ENCODE peak calls at places on chromosomes 12 and 14, in nine cellular contexts. B, P, M, I, R, O, Z, H and Y are unnamed samples. For H3K4me1, the result is how much of the 10 kb centered on the place peaks cover.

GRCh38 chr12:115023279-115023678 is 339.3 kb upstream of the TBX3 start:
- DNase-seq in Z (no peak), P (no peak), H (no peak), R (no peak), B (no peak), I (peak), O (no peak), M (no peak), Y (no peak)

GRCh38 chr12:27810756-27811155 is 30.7 kb upstream of the MANSC4 start:
- DNase-seq in H (no peak), R (no peak), Z (no peak), M (no peak), P (no peak), B (no peak), O (no peak), I (no peak), Y (no peak)

GRCh38 chr12:19444097-19444496 is 4.8 kb downstream of the AEBP2 start:
- DNase-seq in M (no peak), P (no peak), H (no peak), I (no peak), R (no peak), B (no peak), O (no peak), Z (no peak), Y (no peak)

GRCh38 chr14:68794856-68795601 is 2.2 kb upstream of the ZFP36L1 start:
- DNase-seq in P (no peak), O (peak), M (no peak), Z (no peak), B (peak), H (no peak), R (peak), I (peak), Y (peak)

GRCh38 chr14:101992708-101993107 is 28.3 kb downstream of the DYNC1H1 start:
- DNase-seq in I (no peak), Z (no peak), O (no peak), P (no peak), B (no peak), H (no peak), R (no peak), M (no peak), Y (peak)

GRCh38 chr12:92253301-92253700 is 107.7 kb upstream of the BTG1 start:
- DNase-seq in B (no peak), H (no peak), O (no peak), I (no peak), P (no peak), Z (no peak), M (no peak), R (no peak), Y (no peak)

GRCh38 chr12:47785036-47785886 is 12.2 kb downstream of the SLC48A1 start:
- DNase-seq in P (no peak), R (no peak), I (no peak), Z (no peak), H (no peak), B (peak), O (no peak), M (no peak), Y (no peak)

GRCh38 chr14:24984846-24985589 is 64.9 kb downstream of the STXBP6 start:
- DNase-seq in I (peak), P (no peak), M (no peak), H (no peak), O (no peak), Z (no peak), R (no peak), B (no peak), Y (no peak)

GRCh38 chr12:25957898-25958253 is 606 bp upstream of the RASSF8 start:
- DNase-seq in I (no peak), M (no peak), O (no peak), Z (no peak), R (peak), P (no peak), B (no peak), H (peak), Y (no peak)

GRCh38 chr12:59940676-59941342 is 345.0 kb downstream of the SLC16A7 start:
- DNase-seq in Z (no peak), I (no peak), P (no peak), M (no peak), H (no peak), B (no peak), O (no peak), R (no peak), Y (no peak)

GRCh38 chr12:34275129-34275528 is 252.8 kb downstream of the ALG10 start:
- DNase-seq in B (no peak), H (no peak), P (no peak), M (no peak), O (no peak), Z (no peak), I (no peak), R (no peak), Y (no peak)

GRCh38 chr12:58277231-58277630 is 335.9 kb downstream of the ATP23 start:
- DNase-seq in H (no peak), R (no peak), Z (no peak), M (no peak), O (no peak), B (no peak), I (no peak), P (no peak), Y (no peak)

GRCh38 chr14:23408307-23408630 is 196 bp upstream of the MYH6 start:
- DNase-seq in O (no peak), B (no peak), R (no peak), Z (no peak), I (no peak), P (no peak), M (peak), H (no peak), Y (no peak)

GRCh38 chr12:132597333-132598283 is 12.8 kb downstream of the LRCOL1 start:
- DNase-seq in P (peak), B (peak), R (no peak), I (no peak), O (no peak), Z (peak), H (no peak), M (peak), Y (peak)

GRCh38 chr12:76029982-76030377 is 1.6 kb downstream of the PHLDA1 start:
- DNase-seq in B (no peak), M (peak), P (no peak), H (no peak), I (no peak), R (no peak), O (no peak), Z (no peak), Y (no peak)

GRCh38 chr14:54737132-54737711 is 165.4 kb downstream of the GCH1 start:
- DNase-seq in H (no peak), I (no peak), M (no peak), R (no peak), B (no peak), P (no peak), O (no peak), Z (no peak), Y (no peak)

GRCh38 chr12:89863968-89864367 is 155.3 kb upstream of the ATP2B1 start:
- DNase-seq in O (no peak), R (no peak), I (no peak), M (no peak), B (no peak), H (no peak), Z (no peak), P (no peak), Y (peak)

GRCh38 chr12:109840349-109841073 is 7.3 kb upstream of the TRPV4 start:
- DNase-seq in I (no peak), H (peak), P (no peak), M (no peak), O (no peak), B (no peak), Z (peak), R (no peak), Y (no peak)

GRCh38 chr12:41289461-41289860 is 101.3 kb downstream of the PDZRN4 start:
- DNase-seq in B (no peak), M (no peak), H (no peak), O (no peak), P (no peak), Z (no peak), R (no peak), I (no peak), Y (no peak)

GRCh38 chr12:121190523-121191031 is 19.4 kb upstream of the P2RX4 start:
- DNase-seq in B (no peak), Z (no peak), R (no peak), H (no peak), I (no peak), P (no peak), M (no peak), O (no peak), Y (no peak)

GRCh38 chr12:53956914-53957536 is 2.3 kb downstream of the HOXC12 start:
- DNase-seq in I (no peak), O (no peak), M (no peak), H (no peak), B (no peak), Z (no peak), R (no peak), P (no peak), Y (no peak)

DNA sequence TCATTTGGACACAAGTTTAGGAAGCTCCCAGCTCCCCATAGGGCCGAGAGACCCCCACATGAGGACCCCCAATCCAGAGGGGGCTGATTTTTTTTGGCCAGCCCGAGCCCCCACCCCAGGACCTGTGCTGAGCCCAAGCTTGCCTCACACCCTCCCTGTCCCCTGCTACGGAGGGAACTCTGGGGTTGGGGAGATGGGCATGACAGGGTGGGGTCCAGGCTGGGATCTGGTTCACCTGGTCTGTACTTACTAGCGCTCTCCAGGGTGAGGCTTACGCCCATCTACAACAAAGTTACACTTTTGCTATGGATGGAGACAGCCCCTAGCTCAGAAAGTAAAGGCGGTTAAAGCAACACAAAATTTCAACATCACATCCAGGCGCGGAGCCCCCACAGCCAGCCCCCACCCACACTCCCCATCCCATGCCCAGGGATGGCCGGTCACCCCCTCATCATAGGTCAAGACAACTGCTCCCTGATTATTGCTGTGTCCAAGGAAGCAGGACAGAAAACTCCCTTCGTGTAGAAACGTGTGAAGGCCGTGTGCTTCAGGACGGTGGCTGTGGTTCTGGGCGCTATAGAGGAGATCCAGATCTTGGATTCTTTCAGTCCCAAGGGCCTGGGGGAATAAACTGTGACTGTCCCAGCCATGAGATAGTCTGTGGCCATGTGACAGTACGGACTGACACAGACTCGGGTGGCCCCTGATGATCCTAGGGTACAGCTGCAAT is 10.7 kb downstream of the SLC25A29 start:
- DNase-seq in B (peak), M (no peak), P (no peak), I (no peak), O (peak), H (no peak), R (no peak), Z (no peak), Y (no peak)
- H3K4me1 ChIP-seq in B (under half), M (under half), P (under half), I (under half), O (under half), H (under half), R (under half), Z (under half), Y (under half)

GRCh38 chr12:14845350-14845750 is 2.0 kb upstream of the ART4 start:
- DNase-seq in R (peak), B (no peak), Z (peak), P (peak), M (peak), H (peak), I (peak), O (no peak), Y (peak)
- H3K27ac ChIP-seq in R (peak), B (peak), Z (no peak), P (no peak), M (no peak), H (no peak), I (no peak), O (no peak), Y (no peak)

GRCh38 chr14:50794063-50794645 is 36.8 kb downstream of the NIN start:
- DNase-seq in M (no peak), I (no peak), O (no peak), B (no peak), P (no peak), R (no peak), H (no peak), Z (no peak), Y (peak)

GRCh38 chr14:50791201-50791600 is 39.8 kb downstream of the NIN start:
- DNase-seq in P (no peak), O (no peak), I (no peak), H (no peak), B (no peak), M (no peak), Z (no peak), R (no peak), Y (peak)

GRCh38 chr14:50792058-50792477 is 38.9 kb downstream of the NIN start:
- DNase-seq in B (no peak), O (no peak), H (no peak), I (no peak), M (no peak), Z (no peak), R (no peak), P (peak), Y (peak)

GRCh38 chr14:50792634-50793068 is 38.3 kb downstream of the NIN start:
- DNase-seq in O (no peak), B (no peak), Z (no peak), R (no peak), M (no peak), H (no peak), I (no peak), P (no peak), Y (peak)

DNA sequence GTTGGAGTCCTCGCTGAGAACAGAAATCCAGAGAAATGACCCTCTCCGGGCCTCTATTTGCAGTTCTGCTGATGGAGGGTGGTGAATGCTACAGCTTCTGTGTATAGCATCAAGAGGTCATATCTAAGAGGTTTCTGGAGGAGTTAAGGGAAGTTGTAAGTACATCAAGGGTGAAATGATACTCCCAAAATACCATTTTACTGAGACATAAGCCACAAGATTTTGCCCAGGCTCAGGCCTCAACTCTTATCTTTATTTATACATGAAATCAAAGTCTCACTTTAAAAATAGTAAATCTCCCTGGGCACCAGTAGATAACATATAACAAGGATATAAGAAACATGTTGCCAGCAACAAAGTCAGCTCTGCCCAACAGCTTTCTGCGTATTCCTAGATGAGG is 40.4 kb downstream of the NIN start:
- DNase-seq in B (no peak), O (no peak), H (no peak), I (no peak), Z (no peak), R (no peak), M (no peak), P (no peak), Y (peak)
- H3K4me1 ChIP-seq in B (under half), O (under half), H (under half), I (under half), Z (under half), R (under half), M (under half), P (under half), Y (half or more)

DNA sequence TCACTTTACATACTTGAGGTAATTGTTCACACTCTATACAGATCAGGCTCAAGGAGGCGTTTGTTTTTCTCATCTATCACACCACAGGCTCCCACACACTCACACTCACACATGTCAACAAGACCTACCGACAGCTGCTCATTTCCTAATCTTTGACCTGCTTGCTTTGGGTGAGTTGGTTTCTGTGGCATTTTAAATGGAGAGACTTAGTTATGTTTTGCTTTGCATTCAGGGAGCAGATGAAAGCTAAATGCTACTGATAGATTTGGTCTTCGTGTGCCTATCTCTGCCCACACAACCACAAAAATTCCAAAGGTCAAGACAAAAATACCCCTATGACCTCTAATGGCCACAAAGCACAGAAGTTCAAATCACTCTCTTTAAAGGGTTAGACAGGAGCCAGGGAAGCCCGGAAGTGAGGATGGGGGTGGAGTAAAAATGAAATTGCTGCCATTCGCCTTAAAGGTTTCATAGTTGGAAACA is 203.5 kb upstream of the G2E3 start:
- DNase-seq in Z (no peak), R (no peak), I (no peak), M (peak), P (no peak), O (no peak), H (no peak), B (no peak), Y (no peak)
- H3K27ac ChIP-seq in Z (no peak), R (no peak), I (no peak), M (peak), P (no peak), O (no peak), H (no peak), B (no peak), Y (no peak)

DNA sequence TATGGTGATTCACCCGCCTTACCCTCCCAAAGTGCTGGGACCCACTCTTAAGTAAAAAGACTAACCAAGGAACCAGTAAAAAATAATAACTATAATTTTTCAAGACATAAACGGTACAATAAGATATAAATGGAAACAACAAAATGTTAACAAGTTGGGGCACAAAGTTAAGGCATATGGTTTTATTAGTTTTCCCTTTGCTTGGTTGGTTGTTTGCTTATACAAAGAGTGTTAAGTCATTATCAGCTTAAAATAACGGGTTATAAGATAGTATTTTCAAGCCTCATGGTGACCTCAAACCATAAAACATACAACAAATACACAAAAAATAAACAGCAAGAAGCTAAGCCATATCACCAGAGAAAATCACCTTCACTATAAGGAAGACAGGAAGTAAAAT is 406.1 kb downstream of the SEC23A start:
- DNase-seq in B (no peak), H (no peak), M (no peak), O (no peak), Z (no peak), R (no peak), I (no peak), P (no peak), Y (no peak)
- H3K4me1 ChIP-seq in B (under half), H (under half), M (under half), O (under half), Z (under half), R (under half), I (under half), P (under half), Y (under half)

DNA sequence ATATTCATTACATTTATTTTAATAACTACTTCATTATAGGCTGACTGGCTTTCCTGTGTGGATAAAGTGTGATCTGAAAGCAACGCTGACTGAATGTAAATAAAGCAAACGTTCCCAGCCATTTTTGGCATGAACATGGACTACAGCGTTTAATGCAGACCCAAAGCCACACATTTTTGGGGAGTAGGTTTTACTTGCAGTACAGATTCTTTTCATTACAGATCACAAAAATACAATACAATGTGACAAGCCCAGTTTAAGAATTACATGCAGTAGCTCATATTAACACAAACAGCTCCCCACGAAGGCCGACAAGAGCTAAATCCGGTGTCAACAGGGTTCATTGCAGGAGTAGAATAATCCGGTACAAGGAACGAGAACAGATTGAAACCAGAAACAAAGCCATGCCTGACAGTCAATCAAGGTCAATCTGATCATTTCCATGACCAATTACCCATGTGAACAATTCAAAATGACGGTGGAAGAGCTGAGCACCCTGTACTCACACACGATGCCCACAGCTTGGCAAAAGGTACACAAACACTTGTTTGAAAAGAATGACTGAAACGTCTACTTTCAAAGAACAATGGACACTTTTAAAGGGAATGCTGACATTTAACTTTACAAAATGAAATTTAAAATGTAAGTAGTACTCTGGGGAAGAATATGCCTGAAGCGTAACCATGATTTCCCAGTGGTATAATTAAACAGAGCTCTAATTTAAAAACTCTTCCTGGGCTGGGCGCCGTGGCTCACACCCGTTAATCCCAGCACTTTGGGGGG is 5.3 kb downstream of the BAG5 start:
- DNase-seq in I (no peak), O (peak), B (peak), R (no peak), Z (no peak), M (no peak), P (no peak), H (no peak), Y (no peak)
- H3K27ac ChIP-seq in I (no peak), O (no peak), B (peak), R (no peak), Z (no peak), M (peak), P (no peak), H (no peak), Y (no peak)

GRCh38 chr14:105488781-105489606 is 2.1 kb upstream of the TEDC1 start:
- DNase-seq in H (no peak), I (peak), R (no peak), O (peak), Z (no peak), M (no peak), P (no peak), B (no peak), Y (no peak)

GRCh38 chr14:105491366-105492006 is 440 bp downstream of the TEDC1 start:
- DNase-seq in H (peak), I (peak), O (peak), B (peak), Z (peak), R (peak), P (peak), M (no peak), Y (peak)

GRCh38 chr14:105490572-105491365 is at the start of gene TEDC1:
- DNase-seq in M (peak), P (peak), O (peak), I (peak), R (peak), H (peak), Z (peak), B (peak), Y (peak)

GRCh38 chr14:105489607-105490317 is 1.3 kb upstream of the TEDC1 start:
- DNase-seq in I (peak), H (peak), M (peak), B (peak), R (peak), O (peak), P (peak), Z (peak), Y (peak)

GRCh38 chr14:105490318-105490571 is 801 bp upstream of the TEDC1 start:
- DNase-seq in I (no peak), R (no peak), H (no peak), Z (no peak), B (peak), O (no peak), P (no peak), M (no peak), Y (no peak)
- H3K4me1 ChIP-seq in I (under half), R (half or more), H (under half), Z (half or more), B (under half), O (under half), P (half or more), M (under half), Y (under half)

GRCh38 chr14:95480109-95480886 is 36.2 kb downstream of the SYNE3 start:
- DNase-seq in I (peak), H (no peak), M (no peak), Z (no peak), B (peak), R (peak), O (peak), P (peak), Y (no peak)

GRCh38 chr14:95481391-95482022 is 34.9 kb downstream of the SYNE3 start:
- DNase-seq in H (no peak), M (no peak), B (peak), R (no peak), O (no peak), I (no peak), P (no peak), Z (no peak), Y (no peak)

GRCh38 chr14:95478818-95479217 is 37.6 kb downstream of the SYNE3 start:
- DNase-seq in R (no peak), Z (no peak), I (no peak), O (no peak), B (peak), H (no peak), M (no peak), P (no peak), Y (no peak)

GRCh38 chr14:95479494-95479893 is 37.0 kb downstream of the SYNE3 start:
- DNase-seq in P (no peak), I (no peak), H (no peak), R (no peak), O (no peak), M (no peak), B (peak), Z (no peak), Y (no peak)

GRCh38 chr14:95480887-95481226 is 35.6 kb downstream of the SYNE3 start:
- DNase-seq in I (no peak), O (no peak), B (peak), P (no peak), H (no peak), M (no peak), Z (no peak), R (no peak), Y (no peak)
- H3K27ac ChIP-seq in I (no peak), O (no peak), B (no peak), P (peak), H (no peak), M (no peak), Z (no peak), R (peak), Y (no peak)